ENCODE peak calls at places on chromosome 11, in seven cellular contexts. B is fibroblast of pulmonary artery, R is WERI-Rb-1, Z is left ventricle myocardium inferior, U is IMR-90, D is left ventricle myocardium superior, L is psoas muscle. S is an unnamed sample.

GRCh38 chr11:120134106-120134930 is 3.6 kb downstream of the TRIM29 start:
- DNase-seq in B (no peak), L (no peak), Z (peak; percentile 6), U (no peak), D (no peak), R (no peak), S (peak; percentile 61)

GRCh38 chr11:18312663-18313420 is 9.1 kb downstream of the HPS5 start:
- DNase-seq in R (no peak), L (no peak), B (peak; percentile 75), D (no peak), Z (no peak), U (peak; percentile 44), S (no peak)

GRCh38 chr11:64810891-64811272 is 531 bp upstream of the MEN1 start:
- DNase-seq in L (no peak), R (no peak), U (no peak), Z (no peak), D (peak; percentile 48), B (no peak), S (no peak)

GRCh38 chr11:73273246-73273890 is 1.2 kb downstream of the P2RY6 start:
- DNase-seq in B (no peak), R (no peak), D (no peak), Z (no peak), L (no peak), U (no peak), S (peak; percentile 58)

GRCh38 chr11:129973068-129973467 is 29.6 kb downstream of the PRDM10 start:
- DNase-seq in B (no peak), Z (no peak), D (no peak), U (no peak), R (no peak), L (no peak), S (no peak)

GRCh38 chr11:110349109-110349996 is 52.9 kb upstream of the RDX start:
- DNase-seq in Z (no peak), L (no peak), U (no peak), R (no peak), B (no peak), D (no peak), S (no peak)

GRCh38 chr11:43921561-43922294 is 20.7 kb upstream of the C11orf96 start:
- DNase-seq in U (no peak), Z (no peak), B (no peak), L (no peak), R (peak; percentile 75), D (no peak), S (no peak)

GRCh38 chr11:75474878-75475766 is 42.1 kb upstream of the KLHL35 start:
- DNase-seq in Z (peak; percentile 66), L (peak; percentile 84), R (peak; percentile 90), U (peak; percentile 62), D (peak; percentile 74), B (peak; percentile 61), S (no peak)

GRCh38 chr11:73240190-73240781 is 22.2 kb downstream of the P2RY2 start:
- DNase-seq in U (peak; percentile 72), Z (peak; percentile 83), B (peak; percentile 93), R (no peak), L (peak; percentile 91), D (peak; percentile 85), S (peak; percentile 89)

GRCh38 chr11:65883786-65884715 is 4.2 kb downstream of the FIBP start:
- DNase-seq in B (no peak), R (no peak), U (no peak), Z (no peak), D (peak; percentile 25), L (no peak), S (no peak)

GRCh38 chr11:8671242-8671641 is 11.2 kb downstream of the TRIM66 start:
- DNase-seq in R (no peak), B (peak; percentile 94), Z (peak; percentile 30), U (peak; percentile 97), L (peak; percentile 55), D (peak; percentile 43), S (no peak)

GRCh38 chr11:85406316-85406715 is 220.8 kb downstream of the DLG2 start:
- DNase-seq in U (no peak), B (no peak), Z (no peak), D (no peak), L (no peak), R (no peak), S (no peak)

GRCh38 chr11:118789501-118790356 is 1.2 kb downstream of the DDX6 start:
- DNase-seq in L (no peak), D (no peak), U (no peak), Z (no peak), R (no peak), B (peak; percentile 26), S (peak; percentile 67)

GRCh38 chr11:108624196-108624925 is 30.8 kb upstream of the EXPH5 start:
- DNase-seq in D (no peak), Z (no peak), L (no peak), B (no peak), U (no peak), R (no peak), S (no peak)

GRCh38 chr11:117171648-117172051 is 6.9 kb upstream of the SIDT2 start:
- DNase-seq in Z (no peak), U (peak; percentile 54), D (no peak), B (peak; percentile 44), L (no peak), R (no peak), S (no peak)

GRCh38 chr11:2584434-2584811 is 115.4 kb downstream of the KCNQ1OT1 start:
- DNase-seq in B (no peak), D (no peak), L (no peak), R (no peak), Z (no peak), U (no peak), S (no peak)

GRCh38 chr11:69374110-69374981 is 80.4 kb downstream of the MYEOV start:
- DNase-seq in D (peak; percentile 26), R (peak; percentile 6), Z (peak; percentile 12), L (peak; percentile 32), U (no peak), B (no peak), S (peak; percentile 77)

GRCh38 chr11:55942785-55943392 is 6.7 kb upstream of the OR5I1 start:
- DNase-seq in Z (no peak), U (peak; percentile 7), R (no peak), D (no peak), L (no peak), B (peak; percentile 51), S (no peak)

GRCh38 chr11:132866783-132867545 is 665.3 kb downstream of the OPCML start:
- DNase-seq in R (no peak), L (no peak), B (no peak), U (peak; percentile 37), D (no peak), Z (no peak), S (no peak)

GRCh38 chr11:78791254-78791653 is 216.6 kb upstream of the NARS2 start:
- DNase-seq in B (no peak), D (no peak), L (no peak), Z (no peak), R (no peak), U (peak; percentile 85), S (no peak)

GRCh38 chr11:45233121-45233803 is 52.9 kb downstream of the SYT13 start:
- DNase-seq in L (peak; percentile 83), Z (peak; percentile 66), U (peak; percentile 37), R (peak; percentile 76), D (peak; percentile 80), B (peak; percentile 66), S (peak; percentile 91)

GRCh38 chr11:11876458-11876857 is 34.7 kb downstream of the USP47 start:
- DNase-seq in B (no peak), Z (no peak), L (peak; percentile 24), D (no peak), U (no peak), R (no peak), S (no peak)

GRCh38 chr11:36454991-36455611 is 55.0 kb downstream of the TRAF6 start:
- DNase-seq in R (no peak), U (no peak), L (no peak), B (peak; percentile 78), D (no peak), Z (no peak), S (no peak)

GRCh38 chr11:81497202-81497804 is 1236.4 kb downstream of the FAM181B start:
- DNase-seq in L (no peak), D (no peak), Z (no peak), U (peak; percentile 16), R (peak; percentile 31), B (peak; percentile 20), S (no peak)

GRCh38 chr11:11078344-11078743 is 220.5 kb upstream of the ZBED5 start:
- DNase-seq in D (no peak), R (no peak), L (no peak), B (peak; percentile 20), Z (no peak), U (peak; percentile 28), S (no peak)

GRCh38 chr11:19079643-19080440 is 19.3 kb upstream of the MRGPRX2 start:
- DNase-seq in U (peak; percentile 68), R (no peak), Z (no peak), B (peak; percentile 91), D (no peak), L (no peak), S (no peak)

GRCh38 chr11:22340803-22341581 is 2.8 kb downstream of the SLC17A6 start:
- DNase-seq in Z (no peak), L (no peak), D (no peak), R (no peak), B (no peak), U (no peak), S (no peak)

GRCh38 chr11:68146704-68147474 is 25.7 kb upstream of the CHKA start:
- DNase-seq in L (no peak), R (no peak), D (peak; percentile 64), B (peak; percentile 49), U (peak; percentile 50), Z (no peak), S (no peak)

GRCh38 chr11:79931692-79932091 is 490.9 kb upstream of the TENM4 start:
- DNase-seq in R (no peak), B (no peak), U (no peak), Z (no peak), D (no peak), L (no peak), S (no peak)

GRCh38 chr11:15826826-15827225 is 529.5 kb downstream of the SOX6 start:
- DNase-seq in L (peak; percentile 64), D (peak; percentile 62), U (no peak), B (peak; percentile 52), R (peak; percentile 73), Z (peak; percentile 40), S (no peak)

GRCh38 chr11:2891291-2891690 is 5.7 kb upstream of the CDKN1C start:
- DNase-seq in L (peak; percentile 40), D (no peak), U (no peak), R (peak; percentile 72), Z (no peak), B (no peak), S (no peak)

S was measured in posterior vena cava.